ENCODE peak calls at places on chromosomes 13 and 19, in six cellular contexts. B is thyroid gland, L is GM20000, J is brain microvascular endothelial cell, S is GM23338, C is mammary epithelial cell. F is an unnamed sample.

GRCh38 chr13:84366484-84366883 is 484.2 kb upstream of the SLITRK1 start:
- DNase-seq in B (no peak), L (no peak), J (no peak), S (peak), C (no peak), F (no peak)

GRCh38 chr13:76016799-76017198 is 380.7 kb downstream of the LMO7 start:
- DNase-seq in B (peak), L (peak), J (peak), S (peak), C (peak), F (no peak)

GRCh38 chr13:107043016-107043957 is 475.4 kb upstream of the ARGLU1 start:
- DNase-seq in B (no peak), L (no peak), J (no peak), S (no peak), C (no peak), F (no peak)

GRCh38 chr13:39893808-39894207 is 238.3 kb downstream of the COG6 start:
- DNase-seq in B (no peak), L (no peak), J (no peak), S (no peak), C (no peak), F (no peak)

GRCh38 chr19:42291437-42291815 is 10.5 kb upstream of the PRR19 start:
- DNase-seq in B (no peak), L (no peak), J (no peak), S (peak), C (no peak), F (no peak)

GRCh38 chr19:58227964-58228583 is 640 bp upstream of the ZNF544 start:
- DNase-seq in B (peak), L (peak), J (peak), S (peak), C (no peak), F (no peak)

GRCh38 chr19:6730153-6730804 is 7.1 kb downstream of the GPR108 start:
- DNase-seq in B (peak), L (no peak), J (no peak), S (peak), C (no peak), F (no peak)

GRCh38 chr13:100535401-100536135 is 53.0 kb downstream of the GGACT start:
- DNase-seq in B (no peak), L (no peak), J (no peak), S (no peak), C (no peak), F (no peak)

GRCh38 chr13:51801631-51802099 is 2.3 kb downstream of the DHRS12 start:
- DNase-seq in B (peak), L (no peak), J (no peak), S (no peak), C (peak), F (no peak)

GRCh38 chr13:79988573-79988972 is 352.4 kb downstream of the SPRY2 start:
- DNase-seq in B (no peak), L (no peak), J (peak), S (no peak), C (peak), F (peak)

GRCh38 chr19:44002212-44002565 is 568 bp upstream of the ZNF230 start:
- DNase-seq in B (no peak), L (no peak), J (no peak), S (no peak), C (no peak), F (no peak)

GRCh38 chr13:49308104-49308875 is 60.6 kb downstream of the CDADC1 start:
- DNase-seq in B (peak), L (no peak), J (peak), S (no peak), C (no peak), F (no peak)

GRCh38 chr19:1648156-1648925 is 4.1 kb downstream of the TCF3 start:
- DNase-seq in B (peak), L (peak), J (no peak), S (no peak), C (no peak), F (no peak)

GRCh38 chr19:17775245-17775927 is 19.6 kb upstream of the B3GNT3 start:
- DNase-seq in B (no peak), L (no peak), J (peak), S (peak), C (no peak), F (peak)

GRCh38 chr19:48842744-48843162 is 6.5 kb upstream of the HSD17B14 start:
- DNase-seq in B (peak), L (peak), J (peak), S (peak), C (no peak), F (peak)

GRCh38 chr19:33064778-33065550 is at the start of gene RHPN2:
- DNase-seq in B (peak), L (peak), J (no peak), S (peak), C (peak), F (peak)

GRCh38 chr19:41265376-41266153 is 1.4 kb downstream of the HNRNPUL1 start:
- DNase-seq in B (peak), L (peak), J (peak), S (peak), C (peak), F (no peak)

GRCh38 chr13:22454586-22454985 is 726.2 kb upstream of the SGCG start:
- DNase-seq in B (no peak), L (no peak), J (no peak), S (peak), C (no peak), F (no peak)

GRCh38 chr19:18333680-18334079 is 6.7 kb upstream of the PGPEP1 start:
- DNase-seq in B (peak), L (no peak), J (no peak), S (no peak), C (no peak), F (no peak)

GRCh38 chr13:109748677-109749076 is 37.7 kb downstream of the IRS2 start:
- DNase-seq in B (no peak), L (no peak), J (no peak), S (no peak), C (no peak), F (no peak)

GRCh38 chr13:45809810-45810394 is 41.7 kb downstream of the SIAH3 start:
- DNase-seq in B (no peak), L (no peak), J (peak), S (no peak), C (no peak), F (no peak)

GRCh38 chr13:64910061-64910460 is 2320.1 kb downstream of the PCDH9 start:
- DNase-seq in B (no peak), L (no peak), J (no peak), S (no peak), C (peak), F (no peak)

GRCh38 chr19:5148794-5149190 is 179.9 kb downstream of the KDM4B start:
- DNase-seq in B (peak), L (no peak), J (no peak), S (no peak), C (no peak), F (no peak)

GRCh38 chr19:5149508-5149907 is 180.6 kb downstream of the KDM4B start:
- DNase-seq in B (no peak), L (no peak), J (no peak), S (no peak), C (no peak), F (no peak)

GRCh38 chr19:5150902-5151741 is 182.2 kb downstream of the KDM4B start:
- DNase-seq in B (no peak), L (peak), J (no peak), S (peak), C (no peak), F (no peak)

GRCh38 chr19:5150331-5150901 is 181.5 kb downstream of the KDM4B start:
- DNase-seq in B (no peak), L (peak), J (no peak), S (no peak), C (no peak), F (no peak)

GRCh38 chr19:5149930-5150329 is 181.0 kb downstream of the KDM4B start:
- DNase-seq in B (no peak), L (no peak), J (no peak), S (no peak), C (no peak), F (no peak)
- TF ChIP-seq CTCF in B (no peak), L (no peak), J (no peak), S (no peak), C (no peak), F (no peak)

GRCh38 chr19:8017808-8018207 is 12.4 kb upstream of the ELAVL1 start:
- DNase-seq in B (no peak), L (peak), J (no peak), S (peak), C (no peak), F (no peak)
- TF ChIP-seq CTCF in B (no peak), L (peak), J (no peak), S (peak), C (no peak), F (no peak)

GRCh38 chr19:5137571-5138124 is 168.7 kb downstream of the KDM4B start:
- DNase-seq in B (no peak), L (no peak), J (no peak), S (peak), C (no peak), F (no peak)
- TF ChIP-seq CTCF in B (no peak), L (no peak), J (peak), S (peak), C (no peak), F (peak)

DNA sequence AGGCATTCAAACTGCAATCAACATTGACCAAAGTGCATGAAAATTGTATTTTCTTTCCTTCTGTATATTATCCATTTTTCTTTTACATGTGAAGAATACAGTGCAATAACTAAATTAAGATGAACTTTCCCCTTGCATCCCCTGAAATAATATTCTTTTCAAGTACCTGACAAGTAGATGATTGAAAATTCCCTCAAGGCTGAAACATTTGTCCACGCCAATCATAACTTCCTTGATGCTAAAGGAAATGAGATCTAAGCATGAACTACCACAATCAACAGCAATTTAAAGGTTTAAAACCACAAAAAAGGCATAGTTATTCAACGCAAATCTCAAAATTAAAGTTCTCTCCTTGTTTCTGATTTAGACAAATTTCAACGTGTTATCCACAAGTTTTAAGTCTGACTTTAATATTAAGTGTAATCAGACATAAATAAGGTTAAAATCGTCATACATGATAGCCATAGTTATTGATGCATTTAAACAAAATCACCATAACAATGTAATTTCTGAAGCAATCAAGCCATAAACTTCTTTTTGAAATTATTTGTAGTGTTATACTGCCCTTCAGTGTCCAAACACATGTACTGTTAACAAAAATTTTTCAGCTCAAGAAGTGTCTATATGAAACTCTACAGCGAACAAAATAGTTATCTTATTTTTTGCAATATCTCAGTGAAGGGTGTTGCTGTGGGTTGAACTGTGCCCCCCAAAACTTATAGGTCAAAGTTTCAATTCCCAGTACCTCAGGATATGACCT is 169.5 kb downstream of the DCLK1 start:
- DNase-seq in B (no peak), L (no peak), J (no peak), S (no peak), C (no peak), F (no peak)
- TF ChIP-seq CTCF in B (no peak), L (no peak), J (no peak), S (peak), C (peak), F (peak)

DNA sequence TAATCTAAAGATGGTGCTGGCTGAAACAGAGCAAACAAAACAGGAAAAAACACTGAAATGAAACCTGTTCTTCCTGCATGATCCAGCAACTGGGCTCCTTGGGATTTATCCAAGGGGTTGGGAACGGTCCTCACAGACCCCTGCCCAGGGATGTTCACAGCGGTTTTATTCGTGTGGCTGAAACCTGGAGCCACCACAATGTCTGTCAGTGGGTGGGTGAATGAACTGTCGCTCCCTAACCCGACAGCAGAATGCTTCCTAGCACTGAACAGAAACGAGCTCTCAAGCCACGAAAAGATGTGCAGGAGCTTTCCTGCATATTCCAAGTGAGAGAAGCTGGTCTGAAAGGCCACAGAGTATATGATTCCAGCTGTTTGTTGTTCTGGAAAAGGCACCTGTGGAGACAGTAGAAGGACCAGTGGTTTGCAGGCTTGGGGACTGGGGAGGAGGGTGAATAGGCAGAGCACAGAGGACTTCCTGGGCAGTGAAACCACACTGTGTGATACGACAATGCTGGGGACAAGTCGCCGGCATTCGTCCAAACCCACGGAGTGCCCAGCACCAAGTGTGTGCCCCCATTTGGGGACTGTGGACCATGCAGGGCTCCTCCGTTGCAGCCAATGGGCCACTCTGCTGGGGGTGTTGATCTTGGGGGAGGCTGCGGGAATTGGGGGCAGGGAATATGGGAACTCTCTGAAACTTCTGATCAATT is 73.9 kb downstream of the TEX29 start:
- DNase-seq in B (no peak), L (no peak), J (no peak), S (no peak), C (no peak), F (no peak)
- TF ChIP-seq CTCF in B (no peak), L (no peak), J (no peak), S (no peak), C (no peak), F (no peak)

GRCh38 chr13:24865158-24865557 is 101.2 kb downstream of the RNF17 start:
- DNase-seq in B (no peak), L (no peak), J (no peak), S (no peak), C (no peak), F (peak)
- TF ChIP-seq CTCF in B (peak), L (peak), J (peak), S (peak), C (peak), F (peak)

DNA sequence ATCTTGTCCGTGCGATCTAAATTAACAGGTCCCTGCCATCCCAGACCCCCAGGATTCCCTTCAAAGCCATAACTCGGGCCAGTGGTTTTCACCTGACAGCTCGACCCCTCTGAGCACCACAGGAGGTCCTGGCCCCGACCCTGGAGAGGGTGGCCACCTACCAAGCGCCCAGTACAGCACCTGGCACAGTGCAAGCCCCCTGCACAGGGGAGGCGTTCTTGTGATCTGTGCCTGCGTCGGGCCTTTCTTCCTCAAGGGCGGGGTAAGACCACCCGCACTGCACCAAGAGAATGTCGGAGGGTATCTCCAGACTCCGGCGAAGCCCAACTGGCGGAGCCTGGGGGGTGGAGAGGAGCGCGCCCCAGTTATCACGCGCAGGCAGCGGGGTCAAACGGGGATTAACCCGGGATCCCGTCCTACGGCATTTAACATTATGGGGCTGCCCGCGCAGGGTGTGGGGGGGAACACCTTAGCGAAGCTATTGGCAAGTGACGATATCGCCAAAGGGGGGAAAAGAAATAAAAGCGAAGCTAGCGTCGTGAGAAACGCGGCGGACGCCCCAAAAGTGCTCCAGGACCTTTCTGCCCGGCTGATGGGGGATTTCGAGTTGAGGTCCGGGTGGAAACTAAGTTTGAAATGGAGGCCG is 1.3 kb upstream of the HNRNPL start:
- DNase-seq in B (no peak), L (no peak), J (no peak), S (peak), C (no peak), F (no peak)
- TF ChIP-seq CTCF in B (no peak), L (no peak), J (no peak), S (peak), C (no peak), F (no peak)